ENCODE peak calls at places on chromosomes 11 and 22, in six cellular contexts. B is esophagus squamous epithelium, Y is heart left ventricle, S is upper lobe of left lung, J is testis, K is prostate gland. P is an unnamed sample.

GRCh38 chr11:126328001-126328390 is 24.1 kb downstream of the DCPS start:
- DNase-seq in B (no peak), Y (no peak), S (no peak), J (no peak), K (no peak), P (no peak)

GRCh38 chr11:10823152-10823579 is 14.4 kb upstream of the EIF4G2 start:
- DNase-seq in B (no peak), Y (no peak), S (no peak), J (peak), K (no peak), P (no peak)

GRCh38 chr11:26063915-26064314 is 268.0 kb upstream of the ANO3 start:
- DNase-seq in B (no peak), Y (no peak), S (no peak), J (no peak), K (no peak), P (no peak)

GRCh38 chr11:33268945-33269567 is 11.9 kb downstream of the HIPK3 start:
- DNase-seq in B (no peak), Y (no peak), S (no peak), J (no peak), K (no peak), P (no peak)

GRCh38 chr11:61974766-61975631 is 7.6 kb upstream of the FTH1 start:
- DNase-seq in B (no peak), Y (no peak), S (no peak), J (no peak), K (peak), P (no peak)

GRCh38 chr11:330307-330693 is 9.6 kb upstream of the IFITM3 start:
- DNase-seq in B (no peak), Y (no peak), S (peak), J (no peak), K (no peak), P (no peak)

GRCh38 chr11:23318670-23319069 is 458.4 kb upstream of the CCDC179 start:
- DNase-seq in B (no peak), Y (no peak), S (no peak), J (no peak), K (no peak), P (no peak)

GRCh38 chr11:112343368-112344039 is 82.8 kb upstream of the PLET1 start:
- DNase-seq in B (no peak), Y (no peak), S (no peak), J (no peak), K (peak), P (no peak)

GRCh38 chr11:131943296-131943695 is 572.9 kb downstream of the NTM start:
- DNase-seq in B (no peak), Y (no peak), S (no peak), J (no peak), K (no peak), P (no peak)

GRCh38 chr11:68816251-68816776 is 25.4 kb downstream of the CPT1A start:
- DNase-seq in B (no peak), Y (no peak), S (no peak), J (no peak), K (no peak), P (no peak)

GRCh38 chr22:38069372-38070249 is 12.4 kb downstream of the PICK1 start:
- DNase-seq in B (no peak), Y (peak), S (no peak), J (peak), K (peak), P (peak)

GRCh38 chr11:114377612-114378267 is 22.6 kb downstream of the C11orf71 start:
- DNase-seq in B (no peak), Y (no peak), S (no peak), J (no peak), K (no peak), P (no peak)

GRCh38 chr22:49214976-49215375 is 612.7 kb downstream of the BRD1 start:
- DNase-seq in B (no peak), Y (peak), S (no peak), J (no peak), K (no peak), P (no peak)

GRCh38 chr11:5690216-5690615 is 626 bp downstream of the TRIM22 start:
- DNase-seq in B (no peak), Y (peak), S (no peak), J (peak), K (no peak), P (no peak)
- TF ChIP-seq POLR2A in B (no peak), Y (no peak), S (no peak), J (no peak), K (no peak), P (no peak)

GRCh38 chr11:67242548-67242947 is 23.7 kb upstream of the GRK2 start:
- DNase-seq in B (no peak), Y (no peak), S (no peak), J (no peak), K (no peak), P (no peak)
- H3K4me3 ChIP-seq in B (peak), Y (no peak), S (peak), J (no peak), K (no peak), P (no peak)

GRCh38 chr22:41446639-41447434 is at the start of gene TOB2:
- DNase-seq in B (peak), Y (peak), S (peak), J (peak), K (peak), P (peak)

GRCh38 chr22:41446057-41446501 is 522 bp downstream of the TOB2 start:
- DNase-seq in B (no peak), Y (peak), S (no peak), J (peak), K (peak), P (peak)

GRCh38 chr22:41445171-41446056 is 1.2 kb downstream of the TOB2 start:
- DNase-seq in B (no peak), Y (peak), S (no peak), J (peak), K (peak), P (peak)

GRCh38 chr22:41442240-41442792 is 4.3 kb downstream of the TOB2 start:
- DNase-seq in B (no peak), Y (no peak), S (no peak), J (no peak), K (no peak), P (no peak)

GRCh38 chr22:41444360-41445170 is 2.0 kb downstream of the TOB2 start:
- DNase-seq in B (peak), Y (peak), S (peak), J (peak), K (peak), P (peak)
- TF ChIP-seq POLR2A in B (peak), Y (no peak), S (no peak), J (peak), K (peak), P (peak)

DNA sequence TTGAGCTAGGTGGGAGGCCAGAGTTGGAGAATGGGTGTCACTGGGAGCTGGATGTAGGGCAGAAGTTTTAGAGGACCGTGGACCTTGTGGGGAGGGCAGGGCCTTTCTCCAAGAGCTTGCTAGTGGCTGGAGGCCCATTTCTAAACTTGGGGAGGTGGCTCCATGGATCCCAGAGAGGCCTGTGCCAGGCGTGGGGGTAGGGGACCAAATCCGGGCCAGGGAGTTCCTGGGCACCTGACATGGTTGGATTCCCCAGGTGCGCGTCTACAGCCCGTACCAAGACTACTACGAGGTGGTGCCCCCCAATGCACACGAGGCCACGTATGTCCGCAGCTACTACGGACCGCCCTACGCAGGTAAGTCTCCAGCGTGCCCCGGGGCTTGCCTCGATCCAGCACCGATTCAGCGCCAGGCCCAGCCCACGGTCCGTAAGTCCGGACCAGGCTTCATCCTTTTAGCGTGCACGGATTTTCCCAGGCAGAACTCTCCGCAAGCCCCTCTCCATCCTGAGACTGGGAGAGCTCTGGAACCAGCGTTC is 14.2 kb downstream of the PLEKHB1 start:
- DNase-seq in B (no peak), Y (no peak), S (no peak), J (no peak), K (no peak), P (no peak)
- H3K4me3 ChIP-seq in B (peak), Y (peak), S (peak), J (peak), K (peak), P (peak)

DNA sequence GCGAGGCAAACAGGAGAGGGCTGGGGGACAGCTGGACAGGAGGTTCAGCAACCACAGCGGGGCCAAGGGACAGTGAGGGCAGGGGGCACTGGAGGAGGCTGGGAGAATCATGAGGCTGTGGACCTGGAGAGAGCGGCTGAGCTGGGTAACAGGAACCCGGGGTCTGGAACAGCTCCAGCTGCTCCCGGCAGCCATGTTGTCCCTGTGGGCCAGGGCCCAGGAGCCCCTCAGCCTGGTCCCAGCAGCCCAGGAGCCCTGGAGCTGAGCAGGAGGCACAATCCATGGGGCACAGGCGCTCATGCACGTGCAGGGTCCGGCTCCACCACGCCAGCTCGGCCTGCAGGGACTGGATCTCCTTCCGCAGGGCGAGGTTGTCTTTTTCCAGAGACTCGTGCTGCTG is 7.4 kb downstream of the BATF2 start:
- DNase-seq in B (no peak), Y (no peak), S (peak), J (no peak), K (no peak), P (no peak)
- TF ChIP-seq POLR2A in B (no peak), Y (no peak), S (no peak), J (no peak), K (no peak), P (no peak)

GRCh38 chr22:45441158-45441557 is 27.7 kb downstream of the RIBC2 start:
- DNase-seq in B (no peak), Y (peak), S (no peak), J (peak), K (peak), P (no peak)
- H3K4me3 ChIP-seq in B (peak), Y (no peak), S (no peak), J (no peak), K (no peak), P (no peak)

DNA sequence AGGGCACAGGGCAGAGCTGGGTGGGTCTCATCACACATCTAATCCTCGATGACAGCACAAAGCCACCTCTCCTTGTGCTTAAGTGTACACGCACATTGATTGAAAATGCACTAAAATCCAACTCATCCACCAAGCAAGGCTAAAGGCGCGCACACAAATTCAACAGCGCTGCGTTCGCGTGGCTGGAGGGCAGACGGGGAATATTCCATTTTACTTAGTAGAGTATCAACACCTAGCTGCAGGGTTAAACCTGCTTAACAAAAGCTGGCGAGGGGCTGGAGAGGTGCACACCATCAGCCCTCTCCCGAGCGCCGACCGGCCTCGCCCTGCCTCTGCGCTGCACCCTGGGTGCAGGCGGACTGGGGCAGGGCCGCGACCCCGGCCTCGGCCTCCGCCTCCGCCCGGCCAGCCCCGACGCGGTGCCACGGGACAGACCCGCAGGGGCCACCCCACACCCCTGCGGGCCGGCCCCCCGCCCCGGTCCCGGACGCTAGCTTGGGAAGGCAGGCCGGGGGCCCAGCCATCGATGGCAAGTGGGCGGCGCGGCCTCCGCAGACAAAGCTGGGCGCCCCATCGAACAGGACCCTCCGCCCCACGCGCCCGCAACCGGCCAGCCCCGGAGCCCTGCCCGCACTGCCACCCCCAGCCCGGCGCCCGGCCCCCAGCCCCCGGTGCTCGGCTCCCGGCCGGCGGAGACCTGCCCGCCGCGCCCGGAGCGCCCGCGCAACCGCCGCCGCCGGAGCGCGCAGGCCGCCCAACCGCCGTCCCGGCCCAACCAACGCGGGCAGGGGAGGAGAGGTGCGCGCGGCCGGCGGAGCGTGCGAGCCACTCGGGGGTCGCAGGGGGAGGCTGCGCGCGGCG is 914 bp downstream of the PRDM10 start:
- DNase-seq in B (no peak), Y (no peak), S (no peak), J (peak), K (peak), P (no peak)
- TF ChIP-seq POLR2A in B (peak), Y (no peak), S (no peak), J (no peak), K (no peak), P (peak)

GRCh38 chr22:42285604-42286003 is 15.2 kb upstream of the TCF20 start:
- DNase-seq in B (no peak), Y (no peak), S (no peak), J (no peak), K (no peak), P (no peak)

GRCh38 chr22:42282943-42283287 is 12.5 kb upstream of the TCF20 start:
- DNase-seq in B (no peak), Y (no peak), S (no peak), J (no peak), K (no peak), P (no peak)

GRCh38 chr22:42283288-42284229 is 13.1 kb upstream of the TCF20 start:
- DNase-seq in B (no peak), Y (no peak), S (peak), J (no peak), K (no peak), P (no peak)

GRCh38 chr22:42284643-42285181 is 14.3 kb upstream of the TCF20 start:
- DNase-seq in B (no peak), Y (no peak), S (no peak), J (no peak), K (no peak), P (no peak)

DNA sequence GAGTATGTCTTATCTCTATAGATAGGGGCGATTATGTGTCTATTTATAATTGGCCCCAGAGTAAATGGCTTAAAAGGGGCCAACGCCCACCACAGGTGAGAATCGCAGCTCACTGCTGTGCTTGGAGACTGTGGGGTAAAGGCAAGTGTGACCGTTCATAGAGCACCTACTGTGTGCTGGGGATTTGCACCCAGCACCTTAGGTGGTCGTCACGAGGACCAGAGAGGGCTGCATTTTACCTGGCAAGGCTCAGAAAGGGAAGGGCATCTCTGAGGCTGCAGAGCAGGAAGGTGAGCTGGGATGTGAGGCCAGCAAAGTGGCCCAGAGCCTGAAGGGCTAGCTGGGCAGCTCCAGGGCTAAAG is 13.8 kb upstream of the TCF20 start:
- DNase-seq in B (no peak), Y (no peak), S (no peak), J (no peak), K (no peak), P (no peak)
- H3K4me3 ChIP-seq in B (peak), Y (no peak), S (no peak), J (no peak), K (no peak), P (no peak)

GRCh38 chr22:31490496-31490925 is 869 bp upstream of the EIF4ENIF1 start:
- DNase-seq in B (peak), Y (peak), S (no peak), J (peak), K (peak), P (peak)

GRCh38 chr22:31488988-31489617 is 539 bp downstream of the EIF4ENIF1 start:
- DNase-seq in B (no peak), Y (peak), S (no peak), J (peak), K (peak), P (peak)

GRCh38 chr22:31491218-31491962 is 1.7 kb upstream of the EIF4ENIF1 start:
- DNase-seq in B (no peak), Y (no peak), S (no peak), J (no peak), K (no peak), P (no peak)

GRCh38 chr22:31488346-31488883 is 1.2 kb downstream of the EIF4ENIF1 start:
- DNase-seq in B (no peak), Y (no peak), S (no peak), J (peak), K (no peak), P (no peak)

GRCh38 chr22:31489632-31490495 is at the start of gene EIF4ENIF1:
- DNase-seq in B (peak), Y (peak), S (peak), J (peak), K (peak), P (peak)
- TF ChIP-seq POLR2A in B (peak), Y (no peak), S (no peak), J (peak), K (peak), P (peak)